ENCODE peak calls at places on chromosome 5, in seven cellular contexts. One of them, this sample, is unnamed.

GRCh38 chr5:135239461-135240282 is 159.4 kb downstream of the MACROH2A1 start:
- DNase-seq in K562: no peak
- DNase-seq in HepG2: no peak
- DNase-seq in GM12891: no peak
- DNase-seq in GM12892: no peak
- DNase-seq in SK-N-SH: no peak
- DNase-seq in H1: no peak
- DNase-seq in this sample: no peak

GRCh38 chr5:36055984-36056383 is 10.7 kb downstream of the UGT3A2 start:
- DNase-seq in K562: no peak
- DNase-seq in HepG2: no peak
- DNase-seq in GM12891: no peak
- DNase-seq in GM12892: no peak
- DNase-seq in SK-N-SH: no peak
- DNase-seq in H1: no peak
- DNase-seq in this sample: no peak

GRCh38 chr5:109759304-109759703 is 69.6 kb downstream of the MAN2A1 start:
- DNase-seq in K562: no peak
- DNase-seq in HepG2: no peak
- DNase-seq in GM12891: no peak
- DNase-seq in GM12892: no peak
- DNase-seq in SK-N-SH: no peak
- DNase-seq in H1: no peak
- DNase-seq in this sample: no peak

GRCh38 chr5:137141779-137142178 is 357.3 kb downstream of the SPOCK1 start:
- DNase-seq in K562: no peak
- DNase-seq in HepG2: no peak
- DNase-seq in GM12891: no peak
- DNase-seq in GM12892: no peak
- DNase-seq in SK-N-SH: no peak
- DNase-seq in H1: no peak
- DNase-seq in this sample: no peak

GRCh38 chr5:76709762-76710161 is 6.2 kb upstream of the F2R start:
- DNase-seq in K562: no peak
- DNase-seq in HepG2: no peak
- DNase-seq in GM12891: no peak
- DNase-seq in GM12892: no peak
- DNase-seq in SK-N-SH: no peak
- DNase-seq in H1: no peak
- DNase-seq in this sample: no peak

GRCh38 chr5:146290318-146290717 is 48.3 kb upstream of the POU4F3 start:
- DNase-seq in K562: no peak
- DNase-seq in HepG2: no peak
- DNase-seq in GM12891: no peak
- DNase-seq in GM12892: no peak
- DNase-seq in SK-N-SH: no peak
- DNase-seq in H1: no peak
- DNase-seq in this sample: no peak

GRCh38 chr5:10564838-10565784 is 1.2 kb downstream of the ANKRD33B start:
- DNase-seq in K562: peak
- DNase-seq in HepG2: no peak
- DNase-seq in GM12891: no peak
- DNase-seq in GM12892: no peak
- DNase-seq in SK-N-SH: peak
- DNase-seq in H1: no peak
- DNase-seq in this sample: no peak

GRCh38 chr5:172769598-172770373 is 1.2 kb downstream of the DUSP1 start:
- DNase-seq in K562: no peak
- DNase-seq in HepG2: no peak
- DNase-seq in GM12891: no peak
- DNase-seq in GM12892: no peak
- DNase-seq in SK-N-SH: peak
- DNase-seq in H1: no peak
- DNase-seq in this sample: no peak

GRCh38 chr5:37776826-37777225 is 63.0 kb downstream of the GDNF start:
- DNase-seq in K562: no peak
- DNase-seq in HepG2: no peak
- DNase-seq in GM12891: no peak
- DNase-seq in GM12892: no peak
- DNase-seq in SK-N-SH: no peak
- DNase-seq in H1: no peak
- DNase-seq in this sample: no peak

GRCh38 chr5:159341914-159342313 is 11.6 kb upstream of the IL12B start:
- DNase-seq in K562: peak
- DNase-seq in HepG2: peak
- DNase-seq in GM12891: no peak
- DNase-seq in GM12892: no peak
- DNase-seq in SK-N-SH: peak
- DNase-seq in H1: no peak
- DNase-seq in this sample: no peak

GRCh38 chr5:129904102-129904666 is at the start of gene CHSY3:
- DNase-seq in K562: peak
- DNase-seq in HepG2: peak
- DNase-seq in GM12891: peak
- DNase-seq in GM12892: peak
- DNase-seq in SK-N-SH: peak
- DNase-seq in H1: peak
- DNase-seq in this sample: no peak

GRCh38 chr5:74415695-74416102 is 224.8 kb downstream of the ENC1 start:
- DNase-seq in K562: peak
- DNase-seq in HepG2: peak
- DNase-seq in GM12891: no peak
- DNase-seq in GM12892: no peak
- DNase-seq in SK-N-SH: peak
- DNase-seq in H1: no peak
- DNase-seq in this sample: no peak
- TF ChIP-seq TAF1 in K562: no peak
- TF ChIP-seq TAF1 in HepG2: no peak
- TF ChIP-seq TAF1 in GM12891: no peak
- TF ChIP-seq TAF1 in GM12892: no peak
- TF ChIP-seq TAF1 in SK-N-SH: no peak
- TF ChIP-seq TAF1 in H1: no peak
- TF ChIP-seq TAF1 in this sample: no peak

DNA sequence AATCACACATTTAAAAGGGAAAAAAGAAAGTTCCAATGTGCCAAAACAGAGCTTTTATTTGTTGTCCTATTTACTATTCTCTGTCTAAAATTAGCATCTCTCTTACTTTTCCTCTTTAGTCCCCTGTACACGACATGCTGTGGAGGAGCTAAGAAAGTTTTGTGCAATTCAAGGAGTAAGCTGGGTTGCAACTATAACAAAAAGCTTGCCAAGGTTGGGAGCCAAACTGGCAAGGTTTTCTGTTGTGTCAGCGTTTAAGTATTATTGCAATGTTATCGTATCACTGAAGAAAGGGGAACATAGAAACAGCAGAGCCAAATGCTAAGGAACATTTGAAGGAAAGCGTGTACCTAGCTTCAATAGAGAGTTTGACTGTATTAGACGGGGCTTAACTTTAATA is 680.8 kb downstream of the CETN3 start:
- DNase-seq in K562: no peak
- DNase-seq in HepG2: no peak
- DNase-seq in GM12891: no peak
- DNase-seq in GM12892: no peak
- DNase-seq in SK-N-SH: no peak
- DNase-seq in H1: no peak
- DNase-seq in this sample: no peak
- TF ChIP-seq TAF1 in K562: no peak
- TF ChIP-seq TAF1 in HepG2: no peak
- TF ChIP-seq TAF1 in GM12891: no peak
- TF ChIP-seq TAF1 in GM12892: no peak
- TF ChIP-seq TAF1 in SK-N-SH: no peak
- TF ChIP-seq TAF1 in H1: no peak
- TF ChIP-seq TAF1 in this sample: no peak

DNA sequence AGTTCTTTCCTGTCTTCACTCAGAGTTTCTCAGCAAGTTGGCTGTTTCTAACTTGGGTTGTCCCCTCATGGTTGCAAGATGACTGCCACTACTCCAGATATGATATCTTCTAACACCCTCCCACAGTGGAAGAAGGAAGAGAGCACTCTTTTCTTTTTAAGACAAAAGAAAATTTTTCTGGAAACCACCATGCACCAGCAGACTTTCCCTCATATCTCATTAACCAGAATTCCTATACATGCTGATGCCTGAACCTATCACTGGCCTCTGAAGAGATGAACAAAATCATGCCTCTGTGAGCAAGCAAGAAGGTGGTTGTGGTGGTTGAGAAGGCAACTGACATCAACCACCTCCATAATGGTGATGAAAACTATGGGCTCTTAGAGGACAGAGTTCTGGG is 56.8 kb downstream of the FEM1C start:
- DNase-seq in K562: no peak
- DNase-seq in HepG2: no peak
- DNase-seq in GM12891: no peak
- DNase-seq in GM12892: no peak
- DNase-seq in SK-N-SH: no peak
- DNase-seq in H1: no peak
- DNase-seq in this sample: no peak
- TF ChIP-seq TAF1 in K562: no peak
- TF ChIP-seq TAF1 in HepG2: no peak
- TF ChIP-seq TAF1 in GM12891: no peak
- TF ChIP-seq TAF1 in GM12892: no peak
- TF ChIP-seq TAF1 in SK-N-SH: no peak
- TF ChIP-seq TAF1 in H1: no peak
- TF ChIP-seq TAF1 in this sample: no peak

GRCh38 chr5:74954919-74955318 is 88.7 kb upstream of the FAM169A start:
- DNase-seq in K562: no peak
- DNase-seq in HepG2: peak
- DNase-seq in GM12891: no peak
- DNase-seq in GM12892: no peak
- DNase-seq in SK-N-SH: no peak
- DNase-seq in H1: no peak
- DNase-seq in this sample: no peak
- TF ChIP-seq TAF1 in K562: no peak
- TF ChIP-seq TAF1 in HepG2: no peak
- TF ChIP-seq TAF1 in GM12891: no peak
- TF ChIP-seq TAF1 in GM12892: no peak
- TF ChIP-seq TAF1 in SK-N-SH: no peak
- TF ChIP-seq TAF1 in H1: no peak
- TF ChIP-seq TAF1 in this sample: no peak

GRCh38 chr5:95928724-95929253 is 32.9 kb downstream of the ELL2 start:
- DNase-seq in K562: no peak
- DNase-seq in HepG2: no peak
- DNase-seq in GM12891: no peak
- DNase-seq in GM12892: no peak
- DNase-seq in SK-N-SH: no peak
- DNase-seq in H1: no peak
- DNase-seq in this sample: no peak

GRCh38 chr5:95931118-95931833 is 30.4 kb downstream of the ELL2 start:
- DNase-seq in K562: no peak
- DNase-seq in HepG2: no peak
- DNase-seq in GM12891: no peak
- DNase-seq in GM12892: no peak
- DNase-seq in SK-N-SH: no peak
- DNase-seq in H1: no peak
- DNase-seq in this sample: no peak

GRCh38 chr5:95932941-95933340 is 28.7 kb downstream of the ELL2 start:
- DNase-seq in K562: no peak
- DNase-seq in HepG2: no peak
- DNase-seq in GM12891: no peak
- DNase-seq in GM12892: no peak
- DNase-seq in SK-N-SH: no peak
- DNase-seq in H1: no peak
- DNase-seq in this sample: no peak

GRCh38 chr5:95930141-95930540 is 31.5 kb downstream of the ELL2 start:
- DNase-seq in K562: no peak
- DNase-seq in HepG2: no peak
- DNase-seq in GM12891: no peak
- DNase-seq in GM12892: no peak
- DNase-seq in SK-N-SH: no peak
- DNase-seq in H1: no peak
- DNase-seq in this sample: no peak

DNA sequence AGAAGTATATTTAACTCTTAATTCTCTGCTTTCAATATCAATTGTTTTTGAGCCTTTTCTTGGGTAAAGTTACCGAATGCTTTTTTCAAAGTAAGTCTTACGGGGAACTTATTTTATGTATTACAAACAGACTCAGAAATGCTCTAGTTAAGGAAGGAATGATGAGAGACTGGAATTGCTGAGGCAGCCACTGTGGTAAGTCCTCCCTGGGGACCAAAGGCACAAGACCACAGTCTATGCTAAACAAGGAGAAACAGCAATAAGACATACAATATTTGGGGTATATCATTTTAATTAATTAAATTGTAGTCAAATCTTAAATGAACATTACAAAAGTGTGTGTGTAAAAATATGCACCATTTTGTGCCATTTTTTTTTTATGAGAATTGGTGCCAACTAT is 31.1 kb downstream of the ELL2 start:
- DNase-seq in K562: no peak
- DNase-seq in HepG2: no peak
- DNase-seq in GM12891: no peak
- DNase-seq in GM12892: no peak
- DNase-seq in SK-N-SH: no peak
- DNase-seq in H1: no peak
- DNase-seq in this sample: no peak
- TF ChIP-seq TAF1 in K562: no peak
- TF ChIP-seq TAF1 in HepG2: no peak
- TF ChIP-seq TAF1 in GM12891: no peak
- TF ChIP-seq TAF1 in GM12892: no peak
- TF ChIP-seq TAF1 in SK-N-SH: no peak
- TF ChIP-seq TAF1 in H1: no peak
- TF ChIP-seq TAF1 in this sample: no peak

This sample was measured in GM12878.